ENCODE peak calls at places on chromosomes 4 and X, in four cellular contexts. N, V, X and I are unnamed samples.

GRCh38 chr4:7770675-7771050 is 169.0 kb downstream of the AFAP1 start:
- DNase-seq in X (no peak), V (no peak), N (no peak), I (no peak)

GRCh38 chr4:818106-818921 is 7.6 kb downstream of the CPLX1 start:
- DNase-seq in X (no peak), V (no peak), N (peak), I (no peak)

GRCh38 chr4:113884655-113885054 is 94.8 kb downstream of the ARSJ start:
- DNase-seq in V (no peak), X (no peak), N (no peak), I (no peak)

GRCh38 chrX:49701948-49702347 is 6.2 kb upstream of the PAGE1 start:
- DNase-seq in X (no peak), V (no peak), N (no peak), I (no peak)

GRCh38 chr4:183161630-183162029 is 62.6 kb downstream of the WWC2 start:
- DNase-seq in V (no peak), X (no peak), N (no peak), I (no peak)

GRCh38 chr4:9758641-9759317 is 22.7 kb upstream of the DRD5 start:
- DNase-seq in N (no peak), X (no peak), V (no peak), I (no peak)

GRCh38 chr4:181528570-181529184 is 714.5 kb upstream of the TENM3 start:
- DNase-seq in V (peak), X (peak), N (peak), I (peak)

GRCh38 chrX:53249387-53250042 is 24.5 kb upstream of the KDM5C start:
- DNase-seq in X (no peak), V (peak), N (no peak), I (no peak)

GRCh38 chrX:9494806-9495205 is 29.9 kb downstream of the TBL1X start:
- DNase-seq in V (no peak), X (no peak), N (no peak), I (peak)

GRCh38 chr4:89781321-89781720 is 55.6 kb downstream of the SNCA start:
- DNase-seq in N (no peak), X (no peak), V (no peak), I (no peak)

GRCh38 chr4:36385951-36386561 is 104.6 kb downstream of the DTHD1 start:
- DNase-seq in N (no peak), X (no peak), V (no peak), I (no peak)

GRCh38 chr4:951594-952468 is 19.6 kb downstream of the TMEM175 start:
- DNase-seq in X (no peak), V (no peak), N (no peak), I (no peak)

GRCh38 chrX:19704117-19704516 is 183.3 kb downstream of the SH3KBP1 start:
- DNase-seq in V (no peak), X (no peak), N (no peak), I (no peak)

GRCh38 chr4:19776021-19776459 is 475.7 kb upstream of the SLIT2 start:
- DNase-seq in N (no peak), X (peak), V (peak), I (no peak)

GRCh38 chr4:118772149-118773081 is 63.5 kb downstream of the SEC24D start:
- DNase-seq in N (no peak), V (peak), X (no peak), I (peak)

DNA sequence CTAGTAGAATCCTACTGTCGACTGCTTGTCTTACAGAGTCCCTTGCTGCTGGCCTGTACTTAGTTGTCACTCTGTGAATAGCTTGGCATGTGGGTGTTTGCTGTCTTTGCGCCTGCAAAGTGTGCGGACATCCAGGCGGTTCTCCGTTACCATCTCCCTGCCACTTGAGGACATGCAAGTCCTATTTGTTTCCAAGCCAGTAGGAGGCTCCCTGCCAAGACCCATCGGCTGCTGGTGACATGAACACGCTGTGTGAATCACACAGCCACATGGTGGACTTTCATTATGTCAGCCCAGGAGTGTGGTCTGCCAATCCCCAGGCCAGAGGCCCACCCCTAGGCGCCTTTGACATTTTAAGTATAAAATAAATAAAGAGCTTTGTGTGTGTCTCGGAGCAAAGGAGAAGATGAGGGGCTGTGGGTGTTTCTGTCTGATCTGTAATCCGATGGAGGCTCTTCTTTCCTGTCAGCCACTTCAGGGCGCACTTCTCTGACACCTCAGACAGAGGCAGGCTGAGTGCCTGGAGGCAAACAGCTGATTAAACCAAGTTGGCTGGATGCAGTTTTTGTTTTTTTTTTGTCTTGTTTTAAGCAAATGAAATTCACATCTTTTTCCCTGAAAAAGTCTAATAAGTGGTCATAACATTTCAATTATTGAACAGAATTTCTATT is 51.5 kb downstream of the ALPK1 start:
- DNase-seq in V (peak), N (peak), X (peak), I (peak)
- TF ChIP-seq CTCF in V (peak), N (peak), X (peak), I (peak)

DNA sequence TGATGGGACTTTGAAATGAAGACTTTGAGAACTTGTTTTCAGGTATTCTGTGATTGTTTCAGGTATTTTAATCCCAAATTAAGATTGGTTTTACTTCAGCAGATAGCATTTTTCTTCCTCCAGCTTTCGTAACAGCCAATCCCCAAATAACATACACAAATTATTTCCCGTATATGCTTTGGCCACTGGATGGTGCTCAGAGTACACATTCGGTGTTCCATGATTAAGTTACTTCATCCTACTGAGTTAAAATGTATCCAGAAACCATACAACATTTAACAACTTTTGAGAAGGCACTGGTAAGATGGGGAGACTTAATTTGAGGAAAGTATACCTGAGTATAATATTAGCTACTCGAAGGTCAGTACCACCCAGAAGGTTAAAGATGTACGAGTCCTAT is 233.4 kb upstream of the FAM47A start:
- DNase-seq in V (peak), X (no peak), N (peak), I (no peak)
- TF ChIP-seq CTCF in V (peak), X (peak), N (peak), I (no peak)

DNA sequence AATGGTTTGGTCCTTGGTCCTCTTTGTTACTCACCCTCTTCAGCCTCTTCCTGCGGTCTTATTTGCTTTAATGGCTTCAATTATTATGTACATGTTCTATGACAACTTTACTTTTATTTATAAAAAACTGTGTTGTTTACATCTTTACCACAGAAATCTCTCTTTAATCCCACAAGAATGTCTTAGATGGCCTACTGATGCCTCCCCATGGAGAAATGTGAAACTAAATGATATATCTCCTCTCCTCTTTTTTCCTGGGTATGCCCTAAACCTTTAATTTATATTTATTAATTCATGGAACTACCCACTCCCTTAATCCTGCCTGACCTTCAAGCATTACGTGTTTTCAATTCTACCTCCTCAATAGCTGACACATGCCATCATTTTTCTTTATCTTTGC is 573.2 kb downstream of the CENPC start:
- DNase-seq in X (no peak), V (peak), N (no peak), I (no peak)
- TF ChIP-seq CTCF in X (no peak), V (peak), N (peak), I (no peak)

GRCh38 chrX:38806875-38807601 is 5.8 kb downstream of the MID1IP1 start:
- DNase-seq in V (no peak), X (no peak), N (peak), I (no peak)

GRCh38 chrX:38804481-38805293 is 3.4 kb downstream of the MID1IP1 start:
- DNase-seq in X (no peak), N (peak), V (peak), I (peak)

GRCh38 chrX:38806054-38806389 is 4.8 kb downstream of the MID1IP1 start:
- DNase-seq in N (no peak), X (no peak), V (no peak), I (peak)

GRCh38 chrX:38803609-38804480 is 2.6 kb downstream of the MID1IP1 start:
- DNase-seq in N (peak), V (peak), X (no peak), I (peak)

GRCh38 chrX:38805294-38806053 is 4.2 kb downstream of the MID1IP1 start:
- DNase-seq in N (peak), V (peak), X (peak), I (peak)
- TF ChIP-seq CTCF in N (no peak), V (no peak), X (no peak), I (no peak)

GRCh38 chr4:180455226-180455625 is 1788.0 kb upstream of the TENM3 start:
- DNase-seq in N (no peak), V (peak), X (no peak), I (no peak)

GRCh38 chr4:180462116-180462515 is 1781.1 kb upstream of the TENM3 start:
- DNase-seq in N (no peak), V (no peak), X (no peak), I (no peak)

DNA sequence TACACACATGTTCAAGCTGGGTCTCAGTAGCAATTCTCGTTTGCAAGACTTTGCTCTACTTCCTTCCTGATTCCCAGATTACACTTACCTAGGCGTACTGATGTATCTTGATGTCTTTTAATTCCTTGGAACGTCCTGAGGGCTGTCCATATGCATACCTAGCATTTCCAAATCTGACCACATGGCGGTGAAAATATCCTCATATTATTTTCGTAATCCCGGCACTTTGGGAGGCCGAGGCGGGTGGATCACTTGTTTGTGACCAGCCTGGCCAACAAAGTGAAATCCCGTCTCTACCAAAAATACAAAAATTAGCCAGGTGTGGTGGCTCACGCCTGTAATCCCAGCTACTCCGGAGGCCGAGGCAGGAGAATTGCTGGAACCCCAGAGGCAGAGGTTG is 1786.3 kb upstream of the TENM3 start:
- DNase-seq in N (peak), V (peak), X (no peak), I (peak)
- TF ChIP-seq CTCF in N (peak), V (peak), X (peak), I (peak)

GRCh38 chrX:24693453-24694202 is at the start of gene POLA1:
- DNase-seq in X (peak), N (peak), V (peak), I (peak)
- TF ChIP-seq CTCF in X (peak), N (peak), V (peak), I (peak)

DNA sequence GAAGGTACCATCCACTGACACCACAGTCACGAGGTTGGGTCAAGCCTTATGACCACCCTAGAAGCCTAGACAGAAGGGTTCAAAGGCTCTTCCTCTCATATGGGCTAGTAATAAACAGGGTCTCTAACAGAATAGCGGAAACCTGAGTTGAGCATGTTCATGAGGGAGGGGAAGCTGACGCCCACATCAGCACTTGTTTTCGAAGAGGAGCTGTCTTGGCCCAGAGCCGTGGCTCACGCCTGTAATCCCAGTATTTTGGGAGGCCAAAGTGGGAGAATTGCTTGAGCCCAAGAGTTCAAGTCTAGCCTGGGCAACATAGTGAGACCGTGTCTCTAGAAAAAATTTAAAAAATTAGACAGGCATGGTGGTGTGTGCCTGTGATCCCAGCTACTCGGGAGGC is 21.5 kb upstream of the TMSB4X start:
- DNase-seq in N (no peak), V (no peak), X (no peak), I (no peak)
- TF ChIP-seq CTCF in N (no peak), V (no peak), X (no peak), I (no peak)

GRCh38 chr4:60344908-60345307 is 855.2 kb upstream of the ADGRL3 start:
- DNase-seq in V (peak), X (no peak), N (no peak), I (no peak)

DNA sequence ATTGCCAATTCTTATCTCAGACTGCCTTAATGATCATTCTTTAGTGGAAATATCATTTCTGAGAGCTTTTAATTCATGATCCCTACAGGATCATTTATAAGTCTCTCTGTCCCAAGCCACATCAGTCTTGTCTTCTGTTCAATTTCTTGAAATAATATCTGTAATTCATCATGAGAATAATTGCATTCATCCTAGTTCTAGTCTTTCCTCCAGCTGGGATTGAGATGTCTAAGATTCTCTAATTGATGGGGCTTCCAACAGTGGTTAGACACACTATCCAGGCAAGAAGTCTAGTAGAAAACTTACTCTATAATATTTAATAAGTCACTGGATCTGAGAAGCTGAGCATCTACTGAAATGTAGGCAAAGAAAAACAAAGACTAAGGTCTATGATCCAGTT is 854.7 kb upstream of the ADGRL3 start:
- DNase-seq in V (no peak), X (no peak), N (no peak), I (no peak)
- TF ChIP-seq CTCF in V (no peak), X (no peak), N (no peak), I (no peak)

DNA sequence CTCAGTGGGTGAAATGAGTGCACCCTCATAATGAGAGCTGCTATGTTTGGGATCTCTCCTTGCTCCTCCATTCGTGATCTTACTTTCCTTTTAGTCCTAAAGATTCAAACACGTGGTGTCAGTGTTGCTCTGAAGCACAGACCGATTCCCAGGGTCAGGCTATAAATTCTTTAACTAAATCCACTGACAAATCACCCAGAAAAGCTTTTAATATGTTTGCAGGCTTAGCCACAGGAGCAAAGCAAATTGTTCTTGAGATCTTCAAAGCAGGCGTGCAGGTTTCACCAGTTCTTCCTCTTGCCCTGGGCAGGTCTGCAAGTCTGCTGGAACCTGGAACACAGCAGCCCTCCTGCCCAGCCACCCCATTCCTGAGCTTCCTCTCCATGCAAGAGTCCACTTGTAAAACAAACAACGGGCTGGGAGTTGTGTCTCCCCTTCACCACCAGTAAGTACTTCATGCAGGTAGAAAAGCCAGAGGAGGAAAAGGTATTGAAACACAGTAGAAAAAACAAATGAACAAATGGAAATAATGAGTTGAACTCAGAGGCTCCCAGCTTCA is 70.1 kb upstream of the ENPP6 start:
- DNase-seq in X (peak), N (peak), V (peak), I (no peak)
- TF ChIP-seq CTCF in X (peak), N (peak), V (peak), I (no peak)

GRCh38 chr4:82900016-82900334 is 560 bp upstream of the THAP9 start:
- DNase-seq in V (no peak), N (no peak), X (no peak), I (no peak)

GRCh38 chr4:82899339-82899738 is 1.2 kb upstream of the THAP9 start:
- DNase-seq in N (no peak), V (no peak), X (no peak), I (no peak)

GRCh38 chr4:82900335-82901128 is at the start of gene THAP9:
- DNase-seq in N (peak), V (peak), X (peak), I (peak)

GRCh38 chr4:82896755-82897154 is 3.8 kb upstream of the THAP9 start:
- DNase-seq in N (no peak), X (no peak), V (no peak), I (no peak)

GRCh38 chr4:82898322-82899243 is 2.0 kb upstream of the THAP9 start:
- DNase-seq in X (peak), N (no peak), V (peak), I (peak)
- TF ChIP-seq CTCF in X (peak), N (peak), V (peak), I (peak)